ENCODE peak calls at places on chromosomes 7 and 10, in four cellular contexts. F is coronary artery, R is transverse colon, B is AG09309. M is an unnamed sample.

GRCh38 chr10:105742184-105742583 is 1101.1 kb downstream of the SORCS3 start:
- DNase-seq in F (no peak), R (peak; percentile 14), B (no peak), M (no peak)

GRCh38 chr10:34813626-34814227 is 1.4 kb downstream of the PARD3 start:
- DNase-seq in F (no peak), R (peak; percentile 33), B (no peak), M (no peak)

GRCh38 chr7:121219031-121219430 is 109.8 kb upstream of the WNT16 start:
- DNase-seq in F (no peak), R (no peak), B (no peak), M (no peak)

GRCh38 chr10:42979730-42980467 is 97.0 kb upstream of the RET start:
- DNase-seq in F (peak; percentile 61), R (no peak), B (no peak), M (peak; percentile 62)

GRCh38 chr7:103735377-103735776 is 254.1 kb downstream of the RELN start:
- DNase-seq in F (no peak), R (no peak), B (no peak), M (no peak)

GRCh38 chr10:43371418-43371817 is at the start of gene FXYD4:
- DNase-seq in F (no peak), R (peak; percentile 74), B (no peak), M (no peak)

GRCh38 chr7:27097686-27098492 is 2.1 kb upstream of the HOXA1 start:
- DNase-seq in F (no peak), R (no peak), B (no peak), M (no peak)

GRCh38 chr7:726084-726853 is at the start of gene DNAAF5:
- DNase-seq in F (peak; percentile 86), R (peak; percentile 89), B (peak; percentile 21), M (peak; percentile 88)

GRCh38 chr7:6307762-6308161 is 35.3 kb upstream of the CYTH3 start:
- DNase-seq in F (no peak), R (no peak), B (no peak), M (no peak)

GRCh38 chr7:139651308-139651707 is 126.5 kb downstream of the HIPK2 start:
- DNase-seq in F (no peak), R (no peak), B (no peak), M (no peak)

GRCh38 chr7:139869886-139870285 is 40.8 kb downstream of the TBXAS1 start:
- DNase-seq in F (peak; percentile 3), R (no peak), B (no peak), M (no peak)

GRCh38 chr7:2162959-2163358 is 69.8 kb downstream of the MAD1L1 start:
- DNase-seq in F (no peak), R (no peak), B (no peak), M (peak; percentile 49)

GRCh38 chr7:35430547-35431153 is 176.8 kb upstream of the TBX20 start:
- DNase-seq in F (no peak), R (no peak), B (no peak), M (no peak)

GRCh38 chr10:12806228-12807095 is 195.1 kb downstream of the CCDC3 start:
- DNase-seq in F (no peak), R (peak; percentile 21), B (no peak), M (no peak)

GRCh38 chr7:137895301-137896201 is 48.8 kb upstream of the DGKI start:
- DNase-seq in F (no peak), R (no peak), B (no peak), M (no peak)

GRCh38 chr10:18216482-18216881 is 76.3 kb downstream of the CACNB2 start:
- DNase-seq in F (no peak), R (no peak), B (no peak), M (no peak)

GRCh38 chr10:100183482-100183881 is 2.3 kb downstream of the ERLIN1 start:
- DNase-seq in F (no peak), R (peak; percentile 47), B (no peak), M (no peak)

GRCh38 chr7:68622500-68622899 is 975.8 kb upstream of the AUTS2 start:
- DNase-seq in F (no peak), R (no peak), B (no peak), M (no peak)

GRCh38 chr7:141920281-141920680 is 4.1 kb downstream of the OR9A4 start:
- DNase-seq in F (no peak), R (no peak), B (no peak), M (no peak)

GRCh38 chr10:30439931-30440330 is 5.9 kb downstream of the MAP3K8 start:
- DNase-seq in F (no peak), R (no peak), B (no peak), M (no peak)

GRCh38 chr7:1572111-1572510 is 2.3 kb upstream of the PSMG3 start:
- DNase-seq in F (no peak), R (no peak), B (no peak), M (no peak)

GRCh38 chr10:79390551-79391229 is 43.4 kb downstream of the PPIF start:
- DNase-seq in F (peak; percentile 69), R (peak; percentile 28), B (no peak), M (peak; percentile 65)
- TF ChIP-seq CTCF in F (no peak), R (no peak), B (no peak), M (no peak)

DNA sequence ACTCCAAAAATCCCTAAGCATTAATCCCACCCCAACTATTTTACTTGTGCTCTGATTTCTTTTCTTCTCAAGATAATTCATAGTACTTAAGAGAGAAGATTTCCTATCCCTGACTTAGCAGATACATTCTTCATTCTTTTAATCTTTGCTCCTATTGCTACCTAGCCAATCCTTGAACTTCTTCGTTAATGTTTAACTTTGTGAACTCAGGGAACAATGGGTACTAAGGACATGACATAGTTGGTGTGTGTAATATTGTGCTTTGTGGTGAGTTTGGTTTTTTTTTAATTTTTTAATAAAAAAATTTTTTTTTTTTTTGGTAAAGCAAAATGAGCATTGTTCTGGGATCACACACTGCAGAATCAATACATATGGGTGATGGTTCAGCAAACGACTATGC is 166.2 kb downstream of the CHCHD3 start:
- DNase-seq in F (no peak), R (no peak), B (no peak), M (no peak)
- TF ChIP-seq CTCF in F (no peak), R (no peak), B (no peak), M (no peak)

GRCh38 chr7:96949766-96950165 is 55.6 kb upstream of the DLX6 start:
- DNase-seq in F (no peak), R (no peak), B (no peak), M (no peak)
- TF ChIP-seq CTCF in F (no peak), R (no peak), B (no peak), M (no peak)

GRCh38 chr7:12490105-12490688 is 80.3 kb upstream of the SCIN start:
- DNase-seq in F (no peak), R (no peak), B (no peak), M (no peak)
- TF ChIP-seq CTCF in F (no peak), R (no peak), B (peak; percentile 44), M (peak; percentile 80)

DNA sequence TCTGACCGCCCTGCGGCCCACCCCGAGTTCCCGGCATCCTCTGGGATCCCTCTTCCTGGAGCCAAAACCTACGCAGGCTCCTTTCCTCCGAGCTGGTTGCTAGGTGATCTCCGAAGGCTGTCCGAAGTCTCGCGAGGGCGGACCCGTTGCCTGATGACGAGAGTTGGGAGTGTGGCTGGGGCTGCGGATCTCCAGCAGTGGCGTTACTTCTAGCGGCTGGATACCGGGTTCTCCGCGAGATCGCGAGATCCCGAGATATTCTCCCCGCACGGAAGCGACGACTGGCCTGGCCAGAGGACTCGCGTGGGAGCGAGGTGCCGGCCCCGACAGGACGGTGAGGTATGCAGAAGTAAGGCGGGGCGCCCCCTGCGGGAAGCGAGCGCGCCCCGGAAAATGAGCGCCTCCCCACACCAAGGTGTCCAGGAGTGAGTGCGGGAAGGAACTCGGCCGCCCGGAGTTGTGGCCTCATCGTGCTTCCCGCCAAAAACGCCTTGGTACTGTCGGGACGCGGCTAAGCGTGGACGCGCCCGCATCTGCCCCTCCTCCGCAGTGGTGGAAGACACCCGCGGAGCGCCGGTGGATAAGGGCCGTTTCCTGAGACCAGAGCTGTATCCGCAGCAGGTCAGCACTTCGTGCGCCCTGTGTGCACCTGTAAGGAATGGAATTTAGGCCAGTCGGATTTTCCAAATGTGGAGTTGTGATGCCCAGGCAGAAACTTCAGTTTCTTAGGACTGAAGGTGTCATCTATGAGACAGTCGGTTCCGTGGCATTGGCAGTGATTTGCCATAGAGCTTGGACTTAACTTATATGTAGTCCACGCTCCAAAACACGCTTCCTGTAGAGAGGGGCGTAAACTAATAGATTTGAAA is at the start of gene AGBL3:
- DNase-seq in F (peak; percentile 99), R (peak; percentile 96), B (peak; percentile 81), M (peak; percentile 95)
- TF ChIP-seq CTCF in F (peak; percentile 15), R (peak; percentile 62), B (peak; percentile 69), M (peak; percentile 64)

GRCh38 chr7:100865372-100865911 is 1.7 kb upstream of the TRIP6 start:
- DNase-seq in F (no peak), R (no peak), B (peak; percentile 68), M (no peak)
- TF ChIP-seq CTCF in F (no peak), R (no peak), B (no peak), M (no peak)

DNA sequence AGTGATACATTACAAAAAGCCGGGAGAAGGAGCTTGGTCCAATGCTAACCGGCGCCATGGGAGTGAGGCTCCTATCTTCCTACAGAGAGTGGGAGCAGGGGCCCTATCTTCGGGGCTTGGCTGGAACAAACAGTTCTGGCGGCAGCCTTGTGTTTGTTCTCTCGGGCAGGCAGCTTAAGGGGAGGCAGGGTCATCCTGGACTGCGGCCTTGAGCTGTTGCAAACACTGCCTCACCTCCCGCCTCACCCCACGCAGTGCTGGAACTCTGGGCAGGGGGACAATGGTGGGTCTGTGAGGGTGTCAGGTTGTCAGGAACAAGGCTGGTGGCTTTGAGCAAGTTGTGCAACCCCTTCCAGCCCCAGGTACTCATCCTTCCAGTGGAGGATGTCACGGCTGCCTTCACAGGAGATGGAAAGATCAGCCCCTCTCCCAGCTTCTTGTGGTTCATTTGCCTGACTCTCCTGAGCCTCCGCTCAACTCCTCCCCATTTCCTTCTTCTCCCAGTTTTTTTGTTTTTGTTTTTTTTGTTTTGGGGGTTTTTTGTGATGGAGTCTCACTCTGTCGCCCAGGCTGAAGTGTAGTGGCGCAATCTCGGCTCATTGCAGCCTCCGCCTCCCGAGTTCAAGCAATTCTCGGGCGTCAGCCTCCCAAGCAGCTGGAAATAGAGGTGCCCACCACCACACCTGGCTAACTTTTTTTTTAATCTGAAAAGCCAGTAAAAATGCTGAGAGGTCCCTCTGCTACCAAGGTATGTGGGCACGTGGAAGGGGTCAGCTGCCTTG is 57.4 kb downstream of the SPOCK2 start:
- DNase-seq in F (no peak), R (peak; percentile 46), B (no peak), M (no peak)
- TF ChIP-seq CTCF in F (no peak), R (no peak), B (no peak), M (no peak)